ENCODE peak calls at places on chromosomes 7 and 10, in nine cellular contexts. W is frontal cortex; P is T-cell; Y is HuH-7; T is bronchial epithelial cell; B is CD4-positive, alpha-beta T cell; F is H7; N is C1 segment of cervical spinal cord; C is activated T-cell treated with anti-CD3 and anti-CD28 coated beads for 24 hours. R is an unnamed sample.

GRCh38 chr7:57821438-57822382 is 371.7 kb downstream of the ZNF716 start:
- DNase-seq in T (no peak), N (no peak), Y (no peak), P (no peak), F (peak), W (no peak), B (no peak), C (no peak), R (no peak)

GRCh38 chr10:983951-984705 is 4.1 kb upstream of the GTPBP4 start:
- DNase-seq in F (no peak), B (no peak), C (no peak), T (peak), N (no peak), W (no peak), P (no peak), Y (no peak), R (no peak)

GRCh38 chr10:117454502-117454901 is 79.3 kb upstream of the PDZD8 start:
- DNase-seq in W (no peak), T (peak), P (no peak), C (no peak), N (no peak), B (no peak), F (no peak), Y (no peak), R (no peak)

GRCh38 chr10:5194431-5194830 is 2.2 kb upstream of the AKR1C4 start:
- DNase-seq in C (no peak), F (no peak), T (no peak), P (no peak), W (no peak), N (no peak), Y (no peak), B (no peak), R (no peak)

GRCh38 chr7:1859266-1860035 is 189.4 kb downstream of the ELFN1 start:
- DNase-seq in Y (no peak), T (no peak), P (no peak), W (no peak), F (no peak), N (no peak), C (no peak), B (no peak), R (no peak)

GRCh38 chr7:51350195-51350896 is 33.7 kb upstream of the COBL start:
- DNase-seq in W (no peak), P (no peak), T (peak), C (no peak), N (no peak), B (no peak), Y (no peak), F (no peak), R (no peak)

GRCh38 chr7:26013551-26014083 is 138.4 kb upstream of the NFE2L3 start:
- DNase-seq in B (no peak), T (no peak), C (no peak), Y (no peak), P (no peak), F (no peak), W (no peak), N (no peak), R (no peak)

GRCh38 chr7:158402471-158402870 is 185.2 kb downstream of the PTPRN2 start:
- DNase-seq in C (no peak), F (peak), T (no peak), W (no peak), Y (no peak), P (no peak), N (no peak), B (no peak), R (no peak)

GRCh38 chr7:39453743-39454355 is 112.4 kb upstream of the YAE1 start:
- DNase-seq in C (peak), F (peak), W (no peak), P (peak), N (no peak), T (peak), Y (peak), B (no peak), R (no peak)

GRCh38 chr7:1839701-1840100 is 169.6 kb downstream of the ELFN1 start:
- DNase-seq in T (no peak), B (no peak), P (no peak), Y (no peak), C (no peak), F (no peak), W (no peak), N (no peak), R (no peak)

GRCh38 chr10:131908151-131908550 is 7.3 kb downstream of the PPP2R2D start:
- DNase-seq in C (no peak), Y (no peak), W (no peak), T (no peak), P (no peak), N (no peak), F (no peak), B (no peak), R (no peak)

GRCh38 chr10:73910401-73910763 is 550 bp upstream of the PLAU start:
- DNase-seq in N (no peak), C (no peak), B (no peak), Y (peak), F (peak), T (peak), P (no peak), W (no peak), R (no peak)

GRCh38 chr7:23967949-23968599 is 258.1 kb downstream of the STK31 start:
- DNase-seq in T (peak), N (no peak), Y (no peak), B (no peak), C (no peak), W (no peak), P (no peak), F (no peak), R (no peak)

GRCh38 chr10:114548662-114549061 is 109.4 kb downstream of the ABLIM1 start:
- DNase-seq in P (no peak), B (no peak), W (no peak), T (peak), F (peak), Y (peak), C (no peak), N (no peak), R (no peak)